ENCODE peak calls at places on chromosome 18, in five cellular contexts. D, O, Z, Y and E are unnamed samples.

GRCh38 chr18:23719634-23720201 is 30.5 kb downstream of the LAMA3 start:
- DNase-seq in D (no peak), O (no peak), Z (peak), Y (no peak), E (no peak)

GRCh38 chr18:79465392-79465991 is 69.8 kb downstream of the NFATC1 start:
- DNase-seq in D (no peak), O (no peak), Z (no peak), Y (no peak), E (no peak)

GRCh38 chr18:78406743-78407455 is 572.7 kb upstream of the SALL3 start:
- DNase-seq in D (no peak), O (no peak), Z (no peak), Y (no peak), E (no peak)

GRCh38 chr18:54928236-54928635 is 31.0 kb downstream of the CCDC68 start:
- DNase-seq in D (no peak), O (no peak), Z (no peak), Y (no peak), E (no peak)

GRCh38 chr18:47411159-47411558 is 159.7 kb upstream of the SKOR2 start:
- DNase-seq in D (no peak), O (no peak), Z (no peak), Y (no peak), E (no peak)

GRCh38 chr18:68723539-68723938 is 8.6 kb upstream of the TMX3 start:
- DNase-seq in D (no peak), O (no peak), Z (no peak), Y (no peak), E (no peak)

GRCh38 chr18:54916507-54916906 is 42.8 kb downstream of the CCDC68 start:
- DNase-seq in D (no peak), O (no peak), Z (no peak), Y (no peak), E (no peak)

GRCh38 chr18:63963610-63964256 is 6.1 kb upstream of the SERPINB8 start:
- DNase-seq in D (no peak), O (peak), Z (no peak), Y (peak), E (peak)

GRCh38 chr18:77113361-77114069 is 19.1 kb downstream of the MBP start:
- DNase-seq in D (no peak), O (no peak), Z (no peak), Y (no peak), E (no peak)

GRCh38 chr18:70176537-70176936 is 28.9 kb downstream of the RTTN start:
- DNase-seq in D (no peak), O (no peak), Z (no peak), Y (no peak), E (no peak)